ENCODE peak calls at places on chromosomes 13 and 19, in seven cellular contexts. One of them, this sample, is unnamed.
A peak's percentile ranks its signal among the peaks of the same experiment; 100 is the strongest.

GRCh38 chr13:81406639-81407292 is 1065.8 kb upstream of the SPRY2 start:
- DNase-seq in ELR: peak; percentile 6
- DNase-seq in activated T-helper 1 cell treated with anti-CD3 and anti-CD28 coated beads, Interleukin-2, amount 50 U/mL, for 16 hours: no peak
- DNase-seq in RWPE1: no peak
- DNase-seq in cardiac fibroblast: no peak
- DNase-seq in activated B cell treated with CpG ODN at 0.5 μM for 24 hours: no peak
- DNase-seq in NCI-H1436 treated with DMSO at 0.1 percent for 48 hours: no peak
- DNase-seq in this sample: no peak

GRCh38 chr13:74464656-74465055 is 330.5 kb upstream of the KLF12 start:
- DNase-seq in ELR: no peak
- DNase-seq in activated T-helper 1 cell treated with anti-CD3 and anti-CD28 coated beads, Interleukin-2, amount 50 U/mL, for 16 hours: no peak
- DNase-seq in NCI-H1436 treated with DMSO at 0.1 percent for 48 hours: no peak
- DNase-seq in activated B cell treated with CpG ODN at 0.5 μM for 24 hours: no peak
- DNase-seq in RWPE1: no peak
- DNase-seq in cardiac fibroblast: peak; percentile 11
- DNase-seq in this sample: no peak

GRCh38 chr13:79481685-79482052 is 714 bp downstream of the NDFIP2 start:
- DNase-seq in RWPE1: peak; percentile 35
- DNase-seq in ELR: peak; percentile 42
- DNase-seq in cardiac fibroblast: no peak
- DNase-seq in activated T-helper 1 cell treated with anti-CD3 and anti-CD28 coated beads, Interleukin-2, amount 50 U/mL, for 16 hours: no peak
- DNase-seq in NCI-H1436 treated with DMSO at 0.1 percent for 48 hours: no peak
- DNase-seq in activated B cell treated with CpG ODN at 0.5 μM for 24 hours: peak; percentile 15
- DNase-seq in this sample: no peak

GRCh38 chr13:27349458-27349857 is 75.0 kb upstream of the GTF3A start:
- DNase-seq in NCI-H1436 treated with DMSO at 0.1 percent for 48 hours: no peak
- DNase-seq in activated B cell treated with CpG ODN at 0.5 μM for 24 hours: no peak
- DNase-seq in cardiac fibroblast: peak; percentile 68
- DNase-seq in ELR: no peak
- DNase-seq in activated T-helper 1 cell treated with anti-CD3 and anti-CD28 coated beads, Interleukin-2, amount 50 U/mL, for 16 hours: no peak
- DNase-seq in RWPE1: no peak
- DNase-seq in this sample: no peak

GRCh38 chr13:67043901-67044300 is 186.2 kb downstream of the PCDH9 start:
- DNase-seq in cardiac fibroblast: peak; percentile 74
- DNase-seq in activated B cell treated with CpG ODN at 0.5 μM for 24 hours: no peak
- DNase-seq in ELR: no peak
- DNase-seq in RWPE1: no peak
- DNase-seq in activated T-helper 1 cell treated with anti-CD3 and anti-CD28 coated beads, Interleukin-2, amount 50 U/mL, for 16 hours: no peak
- DNase-seq in NCI-H1436 treated with DMSO at 0.1 percent for 48 hours: no peak
- DNase-seq in this sample: no peak

GRCh38 chr19:35310811-35311465 is 18.0 kb upstream of the CD22 start:
- DNase-seq in activated B cell treated with CpG ODN at 0.5 μM for 24 hours: no peak
- DNase-seq in NCI-H1436 treated with DMSO at 0.1 percent for 48 hours: no peak
- DNase-seq in RWPE1: no peak
- DNase-seq in activated T-helper 1 cell treated with anti-CD3 and anti-CD28 coated beads, Interleukin-2, amount 50 U/mL, for 16 hours: no peak
- DNase-seq in ELR: no peak
- DNase-seq in cardiac fibroblast: no peak
- DNase-seq in this sample: no peak

GRCh38 chr13:94620286-94620896 is 18.7 kb downstream of the GPR180 start:
- DNase-seq in activated B cell treated with CpG ODN at 0.5 μM for 24 hours: no peak
- DNase-seq in RWPE1: peak; percentile 41
- DNase-seq in NCI-H1436 treated with DMSO at 0.1 percent for 48 hours: no peak
- DNase-seq in cardiac fibroblast: peak; percentile 54
- DNase-seq in ELR: peak; percentile 50
- DNase-seq in activated T-helper 1 cell treated with anti-CD3 and anti-CD28 coated beads, Interleukin-2, amount 50 U/mL, for 16 hours: no peak
- DNase-seq in this sample: peak; percentile 19

GRCh38 chr19:47280183-47280797 is 5.6 kb downstream of the INAFM1 start:
- DNase-seq in RWPE1: no peak
- DNase-seq in activated B cell treated with CpG ODN at 0.5 μM for 24 hours: no peak
- DNase-seq in NCI-H1436 treated with DMSO at 0.1 percent for 48 hours: no peak
- DNase-seq in activated T-helper 1 cell treated with anti-CD3 and anti-CD28 coated beads, Interleukin-2, amount 50 U/mL, for 16 hours: peak; percentile 18
- DNase-seq in cardiac fibroblast: no peak
- DNase-seq in ELR: peak; percentile 56
- DNase-seq in this sample: peak; percentile 46

GRCh38 chr19:2149980-2150793 is 1.2 kb downstream of the AP3D1 start:
- DNase-seq in ELR: peak; percentile 41
- DNase-seq in NCI-H1436 treated with DMSO at 0.1 percent for 48 hours: no peak
- DNase-seq in cardiac fibroblast: peak; percentile 16
- DNase-seq in activated B cell treated with CpG ODN at 0.5 μM for 24 hours: no peak
- DNase-seq in RWPE1: no peak
- DNase-seq in activated T-helper 1 cell treated with anti-CD3 and anti-CD28 coated beads, Interleukin-2, amount 50 U/mL, for 16 hours: no peak
- DNase-seq in this sample: no peak

GRCh38 chr19:53808710-53809125 is 15.4 kb downstream of the NLRP12 start:
- DNase-seq in activated B cell treated with CpG ODN at 0.5 μM for 24 hours: no peak
- DNase-seq in cardiac fibroblast: peak; percentile 74
- DNase-seq in ELR: peak; percentile 66
- DNase-seq in NCI-H1436 treated with DMSO at 0.1 percent for 48 hours: no peak
- DNase-seq in activated T-helper 1 cell treated with anti-CD3 and anti-CD28 coated beads, Interleukin-2, amount 50 U/mL, for 16 hours: no peak
- DNase-seq in RWPE1: peak; percentile 14
- DNase-seq in this sample: no peak

GRCh38 chr13:114134111-114134943 is 1.9 kb upstream of the RASA3 start:
- DNase-seq in activated T-helper 1 cell treated with anti-CD3 and anti-CD28 coated beads, Interleukin-2, amount 50 U/mL, for 16 hours: no peak
- DNase-seq in ELR: no peak
- DNase-seq in RWPE1: no peak
- DNase-seq in cardiac fibroblast: no peak
- DNase-seq in NCI-H1436 treated with DMSO at 0.1 percent for 48 hours: no peak
- DNase-seq in activated B cell treated with CpG ODN at 0.5 μM for 24 hours: no peak
- DNase-seq in this sample: no peak

GRCh38 chr19:12785431-12786011 is 5.8 kb upstream of the JUNB start:
- DNase-seq in ELR: no peak
- DNase-seq in NCI-H1436 treated with DMSO at 0.1 percent for 48 hours: no peak
- DNase-seq in cardiac fibroblast: no peak
- DNase-seq in RWPE1: no peak
- DNase-seq in activated T-helper 1 cell treated with anti-CD3 and anti-CD28 coated beads, Interleukin-2, amount 50 U/mL, for 16 hours: no peak
- DNase-seq in activated B cell treated with CpG ODN at 0.5 μM for 24 hours: no peak
- DNase-seq in this sample: no peak

GRCh38 chr13:105627270-105627669 is 908.2 kb downstream of the EFNB2 start:
- DNase-seq in activated B cell treated with CpG ODN at 0.5 μM for 24 hours: no peak
- DNase-seq in RWPE1: no peak
- DNase-seq in ELR: no peak
- DNase-seq in cardiac fibroblast: peak; percentile 5
- DNase-seq in activated T-helper 1 cell treated with anti-CD3 and anti-CD28 coated beads, Interleukin-2, amount 50 U/mL, for 16 hours: no peak
- DNase-seq in NCI-H1436 treated with DMSO at 0.1 percent for 48 hours: no peak
- DNase-seq in this sample: no peak

GRCh38 chr19:9474975-9475374 is 23.4 kb downstream of the ZNF560 start:
- DNase-seq in activated B cell treated with CpG ODN at 0.5 μM for 24 hours: no peak
- DNase-seq in cardiac fibroblast: no peak
- DNase-seq in RWPE1: no peak
- DNase-seq in activated T-helper 1 cell treated with anti-CD3 and anti-CD28 coated beads, Interleukin-2, amount 50 U/mL, for 16 hours: no peak
- DNase-seq in ELR: no peak
- DNase-seq in NCI-H1436 treated with DMSO at 0.1 percent for 48 hours: no peak
- DNase-seq in this sample: no peak

GRCh38 chr19:8323781-8324185 is 2.5 kb downstream of the RPS28 start:
- DNase-seq in activated B cell treated with CpG ODN at 0.5 μM for 24 hours: no peak
- DNase-seq in cardiac fibroblast: no peak
- DNase-seq in activated T-helper 1 cell treated with anti-CD3 and anti-CD28 coated beads, Interleukin-2, amount 50 U/mL, for 16 hours: no peak
- DNase-seq in ELR: peak; percentile 31
- DNase-seq in RWPE1: no peak
- DNase-seq in NCI-H1436 treated with DMSO at 0.1 percent for 48 hours: no peak
- DNase-seq in this sample: no peak

GRCh38 chr13:45705145-45705695 is 3.1 kb downstream of the CBY2 start:
- DNase-seq in NCI-H1436 treated with DMSO at 0.1 percent for 48 hours: no peak
- DNase-seq in ELR: no peak
- DNase-seq in activated T-helper 1 cell treated with anti-CD3 and anti-CD28 coated beads, Interleukin-2, amount 50 U/mL, for 16 hours: no peak
- DNase-seq in RWPE1: no peak
- DNase-seq in cardiac fibroblast: no peak
- DNase-seq in activated B cell treated with CpG ODN at 0.5 μM for 24 hours: no peak
- DNase-seq in this sample: no peak

GRCh38 chr13:94129490-94129894 is 350.0 kb downstream of the DCT start:
- DNase-seq in activated T-helper 1 cell treated with anti-CD3 and anti-CD28 coated beads, Interleukin-2, amount 50 U/mL, for 16 hours: no peak
- DNase-seq in NCI-H1436 treated with DMSO at 0.1 percent for 48 hours: no peak
- DNase-seq in cardiac fibroblast: no peak
- DNase-seq in activated B cell treated with CpG ODN at 0.5 μM for 24 hours: no peak
- DNase-seq in RWPE1: no peak
- DNase-seq in ELR: no peak
- DNase-seq in this sample: no peak

GRCh38 chr13:52051400-52051799 is 26.9 kb downstream of the UTP14C start:
- DNase-seq in NCI-H1436 treated with DMSO at 0.1 percent for 48 hours: no peak
- DNase-seq in activated B cell treated with CpG ODN at 0.5 μM for 24 hours: no peak
- DNase-seq in RWPE1: no peak
- DNase-seq in activated T-helper 1 cell treated with anti-CD3 and anti-CD28 coated beads, Interleukin-2, amount 50 U/mL, for 16 hours: no peak
- DNase-seq in ELR: no peak
- DNase-seq in cardiac fibroblast: no peak
- DNase-seq in this sample: no peak

GRCh38 chr19:17725422-17726078 is 6.3 kb downstream of the MAP1S start:
- DNase-seq in RWPE1: no peak
- DNase-seq in NCI-H1436 treated with DMSO at 0.1 percent for 48 hours: no peak
- DNase-seq in activated B cell treated with CpG ODN at 0.5 μM for 24 hours: no peak
- DNase-seq in ELR: no peak
- DNase-seq in activated T-helper 1 cell treated with anti-CD3 and anti-CD28 coated beads, Interleukin-2, amount 50 U/mL, for 16 hours: no peak
- DNase-seq in cardiac fibroblast: no peak
- DNase-seq in this sample: no peak

GRCh38 chr13:113095146-113096051 is 10.2 kb upstream of the F7 start:
- DNase-seq in ELR: no peak
- DNase-seq in activated B cell treated with CpG ODN at 0.5 μM for 24 hours: no peak
- DNase-seq in NCI-H1436 treated with DMSO at 0.1 percent for 48 hours: no peak
- DNase-seq in RWPE1: no peak
- DNase-seq in cardiac fibroblast: no peak
- DNase-seq in activated T-helper 1 cell treated with anti-CD3 and anti-CD28 coated beads, Interleukin-2, amount 50 U/mL, for 16 hours: no peak
- DNase-seq in this sample: no peak

GRCh38 chr19:39167461-39168257 is 29.1 kb upstream of the NCCRP1 start:
- DNase-seq in activated T-helper 1 cell treated with anti-CD3 and anti-CD28 coated beads, Interleukin-2, amount 50 U/mL, for 16 hours: no peak
- DNase-seq in NCI-H1436 treated with DMSO at 0.1 percent for 48 hours: no peak
- DNase-seq in cardiac fibroblast: no peak
- DNase-seq in ELR: no peak
- DNase-seq in RWPE1: peak; percentile 82
- DNase-seq in activated B cell treated with CpG ODN at 0.5 μM for 24 hours: no peak
- DNase-seq in this sample: peak; percentile 74

GRCh38 chr13:77696006-77696862 is 1.3 kb upstream of the SLAIN1 start:
- DNase-seq in RWPE1: no peak
- DNase-seq in cardiac fibroblast: no peak
- DNase-seq in activated B cell treated with CpG ODN at 0.5 μM for 24 hours: no peak
- DNase-seq in NCI-H1436 treated with DMSO at 0.1 percent for 48 hours: no peak
- DNase-seq in activated T-helper 1 cell treated with anti-CD3 and anti-CD28 coated beads, Interleukin-2, amount 50 U/mL, for 16 hours: no peak
- DNase-seq in ELR: no peak
- DNase-seq in this sample: no peak

GRCh38 chr19:29535984-29536508 is 10.3 kb downstream of the VSTM2B start:
- DNase-seq in cardiac fibroblast: no peak
- DNase-seq in RWPE1: no peak
- DNase-seq in NCI-H1436 treated with DMSO at 0.1 percent for 48 hours: no peak
- DNase-seq in ELR: no peak
- DNase-seq in activated T-helper 1 cell treated with anti-CD3 and anti-CD28 coated beads, Interleukin-2, amount 50 U/mL, for 16 hours: no peak
- DNase-seq in activated B cell treated with CpG ODN at 0.5 μM for 24 hours: no peak
- DNase-seq in this sample: no peak

This sample was measured in T47D.